ENCODE peak calls at places on chromosomes 3 and 15, in six cellular contexts. Y is HepG2, W is WTC11, E is GM12878, H is GM23338, B is K562. F is an unnamed sample.

GRCh38 chr3:189267981-189268613 is 96.3 kb downstream of the TPRG1 start:
- DNase-seq in B (no peak), Y (peak), W (peak), H (peak), E (no peak), F (no peak)

GRCh38 chr15:62118446-62118964 is 46.6 kb downstream of the C2CD4B start:
- DNase-seq in E (no peak), B (no peak), W (no peak), H (no peak), Y (no peak), F (no peak)

GRCh38 chr3:161560006-161560637 is 63.5 kb downstream of the OTOL1 start:
- DNase-seq in E (no peak), W (peak), H (peak), Y (peak), B (peak), F (peak)

GRCh38 chr3:138081371-138082084 is 33.9 kb downstream of the DZIP1L start:
- DNase-seq in Y (no peak), E (no peak), B (no peak), W (no peak), H (no peak), F (no peak)

GRCh38 chr15:86892774-86893449 is 813.2 kb downstream of the AGBL1 start:
- DNase-seq in W (no peak), H (peak), B (no peak), E (no peak), Y (no peak), F (no peak)

GRCh38 chr3:195072916-195073564 is 197.9 kb downstream of the XXYLT1 start:
- DNase-seq in Y (no peak), B (no peak), E (no peak), H (no peak), W (no peak), F (no peak)

GRCh38 chr15:78808550-78808949 is 2.7 kb downstream of the ADAMTS7 start:
- DNase-seq in E (no peak), B (peak), H (peak), Y (peak), W (peak), F (no peak)

GRCh38 chr3:56291953-56292352 is 176.3 kb downstream of the ERC2 start:
- DNase-seq in H (no peak), E (no peak), Y (no peak), W (no peak), B (no peak), F (no peak)

GRCh38 chr3:57872606-57873005 is 116.5 kb downstream of the SLMAP start:
- DNase-seq in Y (no peak), H (no peak), E (no peak), B (no peak), W (no peak), F (no peak)

GRCh38 chr15:45456212-45457106 is 66.1 kb downstream of the SLC30A4 start:
- DNase-seq in H (no peak), E (peak), B (peak), Y (peak), W (no peak), F (no peak)

GRCh38 chr3:152961323-152961722 is 126.4 kb downstream of the P2RY1 start:
- DNase-seq in Y (peak), B (peak), W (no peak), H (peak), E (peak), F (no peak)

GRCh38 chr3:126373682-126374601 is 16.7 kb upstream of the KLF15 start:
- DNase-seq in H (no peak), Y (no peak), B (no peak), E (no peak), W (peak), F (no peak)

GRCh38 chr3:47000922-47001730 is 21.7 kb downstream of the NBEAL2 start:
- DNase-seq in H (no peak), B (no peak), E (no peak), W (no peak), Y (no peak), F (no peak)

GRCh38 chr3:12944413-12944812 is 103.0 kb upstream of the RPL32 start:
- DNase-seq in Y (no peak), W (no peak), E (no peak), H (peak), B (no peak), F (no peak)

GRCh38 chr3:145939431-145939830 is 221.6 kb downstream of the PLOD2 start:
- DNase-seq in H (no peak), E (no peak), W (no peak), B (no peak), Y (peak), F (no peak)

GRCh38 chr3:54891540-54891897 is 36.3 kb downstream of the LRTM1 start:
- DNase-seq in H (no peak), B (peak), W (no peak), Y (peak), E (no peak), F (peak)

GRCh38 chr3:122694966-122695365 is 14.3 kb downstream of the PARP14 start:
- DNase-seq in Y (no peak), B (no peak), H (no peak), W (no peak), E (peak), F (no peak)

GRCh38 chr3:113241292-113242033 is 30.1 kb downstream of the BOC start:
- DNase-seq in E (no peak), Y (no peak), H (peak), B (no peak), W (peak), F (no peak)

GRCh38 chr3:71887256-71887655 is 102.3 kb upstream of the PROK2 start:
- DNase-seq in Y (no peak), B (no peak), E (no peak), H (no peak), W (no peak), F (no peak)

GRCh38 chr3:99532246-99532645 is 106.1 kb upstream of the COL8A1 start:
- DNase-seq in Y (peak), B (peak), W (peak), H (peak), E (no peak), F (peak)

GRCh38 chr3:138089091-138089490 is 26.3 kb downstream of the DZIP1L start:
- DNase-seq in B (no peak), H (no peak), E (no peak), W (no peak), Y (peak), F (no peak)

GRCh38 chr3:175041369-175041768 is 182.2 kb downstream of the NAALADL2 start:
- DNase-seq in Y (no peak), H (no peak), W (no peak), B (no peak), E (no peak), F (no peak)

GRCh38 chr3:17753271-17753992 is 11.0 kb upstream of the TBC1D5 start:
- DNase-seq in W (no peak), Y (no peak), E (no peak), H (no peak), B (no peak), F (no peak)

GRCh38 chr3:174957581-174958001 is 98.5 kb downstream of the NAALADL2 start:
- DNase-seq in W (no peak), H (no peak), B (no peak), Y (no peak), E (no peak), F (no peak)

GRCh38 chr3:127135241-127136023 is 57.5 kb upstream of the PRR23E start:
- DNase-seq in B (peak), H (peak), W (peak), E (no peak), Y (no peak), F (no peak)

GRCh38 chr3:16743276-16743675 is 138.1 kb upstream of the DAZL start:
- DNase-seq in W (no peak), Y (no peak), B (no peak), H (no peak), E (no peak), F (no peak)

GRCh38 chr3:16739416-16740091 is 134.3 kb upstream of the DAZL start:
- DNase-seq in B (no peak), W (no peak), Y (no peak), H (no peak), E (no peak), F (no peak)

GRCh38 chr3:16740531-16740930 is 135.3 kb upstream of the DAZL start:
- DNase-seq in E (no peak), B (no peak), Y (no peak), H (no peak), W (no peak), F (no peak)

GRCh38 chr3:16741103-16741758 is 136.0 kb upstream of the DAZL start:
- DNase-seq in Y (no peak), W (no peak), B (no peak), H (no peak), E (no peak), F (no peak)

GRCh38 chr3:16741890-16742289 is 136.7 kb upstream of the DAZL start:
- DNase-seq in H (no peak), B (no peak), E (no peak), W (no peak), Y (no peak), F (no peak)
- TF ChIP-seq CREB1 in H (no peak), B (no peak), E (no peak), W (no peak), Y (no peak), F (no peak)

GRCh38 chr3:141275511-141275910 is 43.9 kb downstream of the PXYLP1 start:
- DNase-seq in H (no peak), Y (no peak), W (no peak), B (no peak), E (no peak), F (no peak)

GRCh38 chr3:141275973-141276372 is 44.3 kb downstream of the PXYLP1 start:
- DNase-seq in Y (peak), B (no peak), E (no peak), H (no peak), W (no peak), F (no peak)

GRCh38 chr3:141274411-141275031 is 42.9 kb downstream of the PXYLP1 start:
- DNase-seq in E (no peak), Y (no peak), H (no peak), W (no peak), B (no peak), F (peak)

GRCh38 chr3:141273700-141274410 is 42.2 kb downstream of the PXYLP1 start:
- DNase-seq in W (no peak), B (no peak), H (no peak), Y (no peak), E (no peak), F (no peak)

DNA sequence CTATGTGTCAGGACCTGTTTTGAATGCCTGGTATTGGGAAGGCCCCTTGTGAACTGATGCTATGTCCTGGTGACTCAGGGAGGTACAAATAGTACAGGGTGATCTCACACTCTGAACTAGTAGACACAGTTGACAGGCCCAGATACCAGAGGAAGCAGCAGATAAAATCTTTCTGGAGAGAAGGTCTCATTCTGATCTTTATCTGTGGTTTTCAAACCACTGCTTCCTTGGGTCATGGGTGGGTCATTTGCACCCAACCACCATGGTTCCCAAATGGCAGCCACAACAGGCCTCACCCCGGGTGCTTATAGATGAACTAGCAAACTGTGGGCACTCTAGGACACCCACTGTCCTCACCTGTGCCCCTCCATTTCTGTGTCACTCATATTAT is 43.4 kb downstream of the PXYLP1 start:
- DNase-seq in E (no peak), B (no peak), H (no peak), Y (peak), W (no peak), F (no peak)
- TF ChIP-seq CREB1 in E (no peak), B (no peak), H (no peak), Y (no peak), W (no peak), F (no peak)

DNA sequence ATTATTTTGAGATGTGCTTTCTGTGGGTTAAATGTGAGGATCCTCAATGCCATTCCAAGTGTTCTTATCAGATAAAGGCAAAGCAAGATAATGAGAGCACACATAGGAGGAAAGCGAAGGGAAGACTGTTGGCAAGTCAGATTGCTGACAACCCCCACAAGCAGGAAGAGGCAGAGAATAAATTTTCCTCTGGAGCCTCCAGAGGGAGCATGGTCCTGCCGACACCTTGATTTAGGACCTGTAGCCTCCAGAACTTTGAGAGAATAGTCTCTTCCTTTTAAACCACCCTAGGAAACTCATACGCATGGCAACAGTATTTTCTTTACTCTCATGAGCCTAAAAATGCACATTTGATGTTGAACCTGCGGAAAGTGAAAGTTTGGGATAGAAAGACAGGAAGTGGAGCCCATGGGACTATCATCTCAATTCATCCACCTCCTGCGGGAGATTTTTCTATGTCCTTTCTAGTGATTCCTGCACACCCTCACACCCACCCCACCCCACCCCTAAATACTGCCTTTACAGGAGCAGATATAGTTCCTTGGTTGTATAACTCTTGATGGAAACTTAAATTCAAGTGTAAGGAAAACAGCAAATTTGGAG is 116.7 kb upstream of the LPP start:
- DNase-seq in B (no peak), E (no peak), W (no peak), H (peak), Y (peak), F (no peak)
- TF ChIP-seq CREB1 in B (no peak), E (no peak), W (no peak), H (no peak), Y (no peak), F (no peak)

GRCh38 chr3:170007031-170007663 is 30.6 kb upstream of the GPR160 start:
- DNase-seq in H (no peak), E (peak), W (no peak), Y (peak), B (peak), F (no peak)
- TF ChIP-seq CREB1 in H (no peak), E (peak), W (no peak), Y (no peak), B (no peak), F (no peak)

GRCh38 chr3:14431928-14432834 is 29.8 kb downstream of the SLC6A6 start:
- DNase-seq in E (peak), B (peak), W (no peak), Y (peak), H (no peak), F (no peak)
- TF ChIP-seq CREB1 in E (no peak), B (peak), W (no peak), Y (no peak), H (no peak), F (no peak)